ENCODE peak calls at places on chromosomes 4 and X, in seven cellular contexts. O is nephron progenitor cell, P is T-helper 9 cell, Z is GM04504, Y is COR-L47, H is HEK293T, W is AG04450. G is an unnamed sample.

GRCh38 chr4:89949782-89950387 is 55.2 kb downstream of the MMRN1 start:
- DNase-seq in O (no peak), P (no peak), Z (no peak), Y (peak; percentile 35), H (peak; percentile 19), W (no peak), G (no peak)

GRCh38 chr4:8556341-8557150 is 23.6 kb upstream of the GPR78 start:
- DNase-seq in O (no peak), P (no peak), Z (no peak), Y (no peak), H (no peak), W (no peak), G (no peak)

GRCh38 chr4:22434895-22435294 is 81.0 kb downstream of the ADGRA3 start:
- DNase-seq in O (peak; percentile 44), P (no peak), Z (peak; percentile 4), Y (no peak), H (peak; percentile 32), W (peak; percentile 34), G (peak; percentile 11)

GRCh38 chr4:184475096-184475461 is 729 bp upstream of the IRF2 start:
- DNase-seq in O (peak; percentile 30), P (peak; percentile 23), Z (peak; percentile 30), Y (no peak), H (peak; percentile 12), W (no peak), G (peak; percentile 57)

GRCh38 chr4:148007303-148007702 is 275.4 kb downstream of the ARHGAP10 start:
- DNase-seq in O (no peak), P (no peak), Z (peak; percentile 97), Y (no peak), H (peak; percentile 26), W (peak; percentile 91), G (no peak)

GRCh38 chr4:24888475-24888874 is 24.4 kb downstream of the CCDC149 start:
- DNase-seq in O (no peak), P (no peak), Z (no peak), Y (no peak), H (no peak), W (no peak), G (no peak)

GRCh38 chr4:147879676-147880075 is 147.8 kb downstream of the ARHGAP10 start:
- DNase-seq in O (no peak), P (no peak), Z (no peak), Y (no peak), H (no peak), W (no peak), G (no peak)

GRCh38 chr4:8171941-8172924 is 13.6 kb upstream of the ABLIM2 start:
- DNase-seq in O (no peak), P (no peak), Z (no peak), Y (no peak), H (no peak), W (peak; percentile 30), G (no peak)

GRCh38 chr4:1843852-1844251 is 12.1 kb downstream of the LETM1 start:
- DNase-seq in O (no peak), P (no peak), Z (no peak), Y (no peak), H (no peak), W (no peak), G (no peak)

GRCh38 chrX:39828971-39829370 is 268.8 kb downstream of the BCOR start:
- DNase-seq in O (no peak), P (no peak), Z (no peak), Y (no peak), H (no peak), W (no peak), G (no peak)

GRCh38 chr4:130031858-130032257 is 935.9 kb downstream of the C4orf33 start:
- DNase-seq in O (no peak), P (no peak), Z (no peak), Y (no peak), H (no peak), W (no peak), G (no peak)

GRCh38 chr4:174461438-174462106 is 60.7 kb downstream of the HPGD start:
- DNase-seq in O (no peak), P (no peak), Z (no peak), Y (no peak), H (no peak), W (no peak), G (no peak)

GRCh38 chrX:40209951-40210617 is 112.3 kb upstream of the BCOR start:
- DNase-seq in O (no peak), P (no peak), Z (no peak), Y (no peak), H (no peak), W (no peak), G (no peak)

GRCh38 chr4:41288254-41288653 is 31.5 kb downstream of the UCHL1 start:
- DNase-seq in O (no peak), P (no peak), Z (no peak), Y (no peak), H (no peak), W (no peak), G (no peak)

GRCh38 chr4:83282049-83282535 is 2.5 kb downstream of the COQ2 start:
- DNase-seq in O (peak; percentile 41), P (peak; percentile 46), Z (peak; percentile 48), Y (peak; percentile 47), H (peak; percentile 33), W (no peak), G (peak; percentile 77)

GRCh38 chr4:10172278-10173038 is 55.9 kb upstream of the WDR1 start:
- DNase-seq in O (no peak), P (no peak), Z (no peak), Y (no peak), H (no peak), W (no peak), G (no peak)

GRCh38 chr4:187541666-187542065 is 453.9 kb upstream of the ZFP42 start:
- DNase-seq in O (no peak), P (no peak), Z (peak; percentile 53), Y (no peak), H (no peak), W (no peak), G (no peak)

GRCh38 chrX:54357414-54358377 is at the start of gene WNK3:
- DNase-seq in O (peak; percentile 82), P (peak; percentile 8), Z (no peak), Y (no peak), H (peak; percentile 78), W (peak; percentile 27), G (no peak)

GRCh38 chr4:152634110-152634760 is 45.6 kb downstream of the TMEM154 start:
- DNase-seq in O (no peak), P (no peak), Z (no peak), Y (no peak), H (no peak), W (no peak), G (no peak)

G was measured in OCI-LY7.